ENCODE peak calls at places on chromosomes 4 and X, in ten cellular contexts. Q, U, V, C, R, H, G, L, W and X are unnamed samples.

GRCh38 chr4:118974758-118975157 is 86.1 kb downstream of the SYNPO2 start:
- DNase-seq in Q (no peak), U (no peak), V (no peak), C (no peak), R (no peak), H (no peak), G (no peak), L (peak; percentile 39), W (no peak), X (no peak)

GRCh38 chr4:166989886-166990285 is 244.4 kb downstream of the SPOCK3 start:
- DNase-seq in Q (no peak), U (no peak), V (no peak), C (no peak), R (no peak), H (no peak), G (no peak), L (no peak), W (no peak), X (no peak)

GRCh38 chrX:46376246-46376885 is 168.9 kb downstream of the ZNF674 start:
- DNase-seq in Q (peak; percentile 2), U (no peak), V (no peak), C (no peak), R (peak; percentile 20), H (no peak), G (peak; percentile 20), L (peak; percentile 42), W (peak; percentile 79), X (no peak)

GRCh38 chr4:154014401-154015105 is 225.7 kb upstream of the SFRP2 start:
- DNase-seq in Q (no peak), U (no peak), V (no peak), C (no peak), R (no peak), H (no peak), G (no peak), L (no peak), W (no peak), X (no peak)

GRCh38 chr4:16268290-16268689 is 42.0 kb upstream of the TAPT1 start:
- DNase-seq in Q (no peak), U (no peak), V (no peak), C (no peak), R (no peak), H (no peak), G (no peak), L (no peak), W (no peak), X (no peak)

GRCh38 chrX:108199691-108200090 is 108.1 kb downstream of the ATG4A start:
- DNase-seq in Q (peak; percentile 34), U (no peak), V (no peak), C (no peak), R (peak; percentile 44), H (peak; percentile 25), G (no peak), L (no peak), W (peak; percentile 77), X (no peak)

GRCh38 chr4:98508825-98509539 is 149.4 kb downstream of the TSPAN5 start:
- DNase-seq in Q (no peak), U (no peak), V (no peak), C (no peak), R (no peak), H (no peak), G (no peak), L (peak; percentile 44), W (no peak), X (no peak)

GRCh38 chr4:165711436-165711835 is 161.6 kb upstream of the TLL1 start:
- DNase-seq in Q (no peak), U (no peak), V (no peak), C (no peak), R (no peak), H (no peak), G (no peak), L (no peak), W (no peak), X (no peak)

GRCh38 chr4:174714393-174715211 is 114.4 kb downstream of the GLRA3 start:
- DNase-seq in Q (peak; percentile 84), U (no peak), V (no peak), C (peak; percentile 29), R (no peak), H (peak; percentile 22), G (no peak), L (peak; percentile 22), W (peak; percentile 78), X (no peak)

GRCh38 chrX:110210417-110211139 is 107.3 kb downstream of the AMMECR1 start:
- DNase-seq in Q (no peak), U (no peak), V (no peak), C (no peak), R (no peak), H (no peak), G (no peak), L (peak; percentile 86), W (no peak), X (no peak)

GRCh38 chr4:65669008-65669971 is 999 bp downstream of the EPHA5 start:
- DNase-seq in Q (no peak), U (no peak), V (no peak), C (no peak), R (no peak), H (no peak), G (no peak), L (peak; percentile 61), W (peak; percentile 80), X (peak; percentile 46)

GRCh38 chrX:132745593-132745992 is 212.8 kb downstream of the HS6ST2 start:
- DNase-seq in Q (no peak), U (no peak), V (no peak), C (no peak), R (no peak), H (no peak), G (no peak), L (no peak), W (no peak), X (no peak)

GRCh38 chrX:102138064-102138463 is 4.2 kb downstream of the TCEAL6 start:
- DNase-seq in Q (no peak), U (no peak), V (no peak), C (no peak), R (no peak), H (no peak), G (no peak), L (no peak), W (peak; percentile 46), X (no peak)
- TF ChIP-seq CTCF in Q (no peak), U (no peak), V (no peak), C (no peak), R (no peak), H (no peak), G (no peak), L (no peak), W (no peak), X (no peak)

GRCh38 chr4:121376097-121376496 is 4.7 kb downstream of the QRFPR start:
- DNase-seq in Q (no peak), U (no peak), V (no peak), C (no peak), R (no peak), H (no peak), G (no peak), L (no peak), W (no peak), X (no peak)
- H3K27ac ChIP-seq in Q (no peak overlapping the region), U (no peak overlapping the region), V (no peak overlapping the region), C (no peak overlapping the region), R (no peak overlapping the region), H (no peak overlapping the region), G (no peak overlapping the region), L (no peak overlapping the region), W (no peak overlapping the region), X (no peak overlapping the region)

GRCh38 chr4:47913858-47914218 is 545 bp downstream of the NFXL1 start:
- DNase-seq in Q (peak; percentile 54), U (peak; percentile 69), V (peak; percentile 62), C (peak; percentile 44), R (peak; percentile 35), H (peak; percentile 36), G (peak; percentile 21), L (no peak), W (peak; percentile 84), X (peak; percentile 75)
- TF ChIP-seq CTCF in Q (no peak), U (no peak), V (no peak), C (no peak), R (no peak), H (no peak), G (no peak), L (no peak), W (peak; percentile 40), X (no peak)

GRCh38 chrX:20383487-20383886 is 116.8 kb upstream of the RPS6KA3 start:
- DNase-seq in Q (no peak), U (no peak), V (no peak), C (no peak), R (no peak), H (no peak), G (no peak), L (no peak), W (no peak), X (no peak)

GRCh38 chrX:20382082-20382481 is 115.4 kb upstream of the RPS6KA3 start:
- DNase-seq in Q (no peak), U (no peak), V (no peak), C (no peak), R (no peak), H (no peak), G (no peak), L (no peak), W (no peak), X (no peak)

GRCh38 chrX:20388594-20388993 is 121.9 kb upstream of the RPS6KA3 start:
- DNase-seq in Q (no peak), U (no peak), V (no peak), C (no peak), R (no peak), H (no peak), G (no peak), L (peak; percentile 64), W (no peak), X (no peak)

GRCh38 chrX:20378291-20378920 is 111.7 kb upstream of the RPS6KA3 start:
- DNase-seq in Q (no peak), U (no peak), V (no peak), C (peak; percentile 35), R (no peak), H (no peak), G (no peak), L (peak; percentile 47), W (no peak), X (no peak)

GRCh38 chrX:20382518-20383291 is 116.0 kb upstream of the RPS6KA3 start:
- DNase-seq in Q (no peak), U (no peak), V (no peak), C (no peak), R (no peak), H (no peak), G (no peak), L (no peak), W (no peak), X (no peak)
- H3K27ac ChIP-seq in Q (no peak overlapping the region), U (no peak overlapping the region), V (no peak overlapping the region), C (no peak overlapping the region), R (no peak overlapping the region), H (no peak overlapping the region), G (no peak overlapping the region), L (no peak overlapping the region), W (no peak overlapping the region), X (no peak overlapping the region)

GRCh38 chr4:2761035-2761923 is 5.1 kb upstream of the TNIP2 start:
- DNase-seq in Q (peak; percentile 45), U (peak; percentile 78), V (peak; percentile 69), C (no peak), R (no peak), H (peak; percentile 67), G (no peak), L (no peak), W (peak; percentile 72), X (peak; percentile 52)
- TF ChIP-seq CTCF in Q (no peak), U (no peak), V (no peak), C (no peak), R (no peak), H (no peak), G (no peak), L (no peak), W (peak; percentile 27), X (no peak)

GRCh38 chr4:155954118-155954503 is 445 bp upstream of the CTSO start:
- DNase-seq in Q (no peak), U (no peak), V (no peak), C (no peak), R (no peak), H (no peak), G (no peak), L (no peak), W (no peak), X (no peak)
- H3K27ac ChIP-seq in Q (no peak overlapping the region), U (peak overlapping the region; percentile 99), V (peak overlapping the region; percentile 99), C (peak overlapping the region; percentile 99), R (peak overlapping the region; percentile 99), H (peak overlapping the region; percentile 98), G (peak overlapping the region; percentile 99), L (peak overlapping the region; percentile 96), W (no peak overlapping the region), X (peak overlapping the region; percentile 99)